ENCODE peak calls at places on chromosome 15, in eight cellular contexts. One of them, this sample, is unnamed.

GRCh38 chr15:84731774-84732173 is 15.8 kb upstream of the SEC11A start:
- DNase-seq in NCI-H1092: no peak
- DNase-seq in renal cortical epithelial cell: peak
- DNase-seq in fibroblast of pulmonary artery: peak
- DNase-seq in esophagus squamous epithelium: no peak
- DNase-seq in tibial artery: no peak
- DNase-seq in MCF 10A: no peak
- DNase-seq in K562: no peak
- DNase-seq in this sample: no peak

GRCh38 chr15:52261498-52262242 is 33.9 kb downstream of the MYO5C start:
- DNase-seq in NCI-H1092: no peak
- DNase-seq in renal cortical epithelial cell: peak
- DNase-seq in fibroblast of pulmonary artery: peak
- DNase-seq in esophagus squamous epithelium: no peak
- DNase-seq in tibial artery: peak
- DNase-seq in MCF 10A: peak
- DNase-seq in K562: no peak
- DNase-seq in this sample: no peak

GRCh38 chr15:39934415-39935044 is 615 bp downstream of the EIF2AK4 start:
- DNase-seq in NCI-H1092: no peak
- DNase-seq in renal cortical epithelial cell: peak
- DNase-seq in fibroblast of pulmonary artery: peak
- DNase-seq in esophagus squamous epithelium: no peak
- DNase-seq in tibial artery: no peak
- DNase-seq in MCF 10A: no peak
- DNase-seq in K562: no peak
- DNase-seq in this sample: no peak

GRCh38 chr15:68658151-68658550 is 79.4 kb downstream of the CORO2B start:
- DNase-seq in NCI-H1092: peak
- DNase-seq in renal cortical epithelial cell: no peak
- DNase-seq in fibroblast of pulmonary artery: no peak
- DNase-seq in esophagus squamous epithelium: no peak
- DNase-seq in tibial artery: no peak
- DNase-seq in MCF 10A: no peak
- DNase-seq in K562: no peak
- DNase-seq in this sample: no peak

GRCh38 chr15:65087873-65088642 is 11.5 kb downstream of the KBTBD13 start:
- DNase-seq in NCI-H1092: no peak
- DNase-seq in renal cortical epithelial cell: no peak
- DNase-seq in fibroblast of pulmonary artery: no peak
- DNase-seq in esophagus squamous epithelium: no peak
- DNase-seq in tibial artery: peak
- DNase-seq in MCF 10A: no peak
- DNase-seq in K562: no peak
- DNase-seq in this sample: no peak

GRCh38 chr15:48975713-48976419 is 12.1 kb upstream of the SHC4 start:
- DNase-seq in NCI-H1092: peak
- DNase-seq in renal cortical epithelial cell: peak
- DNase-seq in fibroblast of pulmonary artery: peak
- DNase-seq in esophagus squamous epithelium: no peak
- DNase-seq in tibial artery: peak
- DNase-seq in MCF 10A: peak
- DNase-seq in K562: peak
- DNase-seq in this sample: peak

GRCh38 chr15:90864507-90864906 is 3.9 kb upstream of the FURIN start:
- DNase-seq in NCI-H1092: no peak
- DNase-seq in renal cortical epithelial cell: no peak
- DNase-seq in fibroblast of pulmonary artery: no peak
- DNase-seq in esophagus squamous epithelium: no peak
- DNase-seq in tibial artery: no peak
- DNase-seq in MCF 10A: peak
- DNase-seq in K562: peak
- DNase-seq in this sample: no peak

GRCh38 chr15:74205593-74205969 is 3.0 kb upstream of the STRA6 start:
- DNase-seq in NCI-H1092: no peak
- DNase-seq in renal cortical epithelial cell: no peak
- DNase-seq in fibroblast of pulmonary artery: no peak
- DNase-seq in esophagus squamous epithelium: no peak
- DNase-seq in tibial artery: no peak
- DNase-seq in MCF 10A: no peak
- DNase-seq in K562: no peak
- DNase-seq in this sample: no peak

GRCh38 chr15:69021895-69022294 is 7.4 kb downstream of the NOX5 start:
- DNase-seq in NCI-H1092: no peak
- DNase-seq in renal cortical epithelial cell: peak
- DNase-seq in fibroblast of pulmonary artery: no peak
- DNase-seq in esophagus squamous epithelium: no peak
- DNase-seq in tibial artery: no peak
- DNase-seq in MCF 10A: no peak
- DNase-seq in K562: no peak
- DNase-seq in this sample: no peak

GRCh38 chr15:48507416-48508065 is 138.0 kb downstream of the FBN1 start:
- DNase-seq in NCI-H1092: no peak
- DNase-seq in renal cortical epithelial cell: peak
- DNase-seq in fibroblast of pulmonary artery: peak
- DNase-seq in esophagus squamous epithelium: no peak
- DNase-seq in tibial artery: no peak
- DNase-seq in MCF 10A: peak
- DNase-seq in K562: peak
- DNase-seq in this sample: no peak

GRCh38 chr15:45660231-45660979 is 25.6 kb downstream of the SQOR start:
- DNase-seq in NCI-H1092: no peak
- DNase-seq in renal cortical epithelial cell: peak
- DNase-seq in fibroblast of pulmonary artery: no peak
- DNase-seq in esophagus squamous epithelium: no peak
- DNase-seq in tibial artery: no peak
- DNase-seq in MCF 10A: no peak
- DNase-seq in K562: peak
- DNase-seq in this sample: no peak

GRCh38 chr15:92910451-92910850 is 10.3 kb downstream of the CHD2 start:
- DNase-seq in NCI-H1092: no peak
- DNase-seq in renal cortical epithelial cell: no peak
- DNase-seq in fibroblast of pulmonary artery: no peak
- DNase-seq in esophagus squamous epithelium: no peak
- DNase-seq in tibial artery: no peak
- DNase-seq in MCF 10A: no peak
- DNase-seq in K562: no peak
- DNase-seq in this sample: no peak

GRCh38 chr15:92629975-92630626 is 25.5 kb downstream of the FAM174B start:
- DNase-seq in NCI-H1092: no peak
- DNase-seq in renal cortical epithelial cell: no peak
- DNase-seq in fibroblast of pulmonary artery: no peak
- DNase-seq in esophagus squamous epithelium: no peak
- DNase-seq in tibial artery: no peak
- DNase-seq in MCF 10A: no peak
- DNase-seq in K562: no peak
- DNase-seq in this sample: no peak